ENCODE peak calls at places on chromosomes 1 and 21, in five cellular contexts. P, O, X, R and N are unnamed samples.
A peak's percentile ranks its signal among the peaks of the same experiment; 100 is the strongest.

GRCh38 chr1:41174170-41174569 is 67.9 kb downstream of the SCMH1 start:
- DNase-seq in P (no peak), O (no peak), X (no peak), R (no peak), N (no peak)

GRCh38 chr1:167420510-167420909 is 97.8 kb downstream of the CD247 start:
- DNase-seq in P (no peak), O (peak; percentile 51), X (no peak), R (no peak), N (peak; percentile 43)

GRCh38 chr1:105459759-105460158 is 1596.7 kb upstream of the PRMT6 start:
- DNase-seq in P (no peak), O (no peak), X (no peak), R (no peak), N (no peak)

GRCh38 chr1:240501115-240501514 is 110.8 kb downstream of the GREM2 start:
- DNase-seq in P (no peak), O (no peak), X (no peak), R (no peak), N (peak; percentile 32)

GRCh38 chr1:243996223-243996622 is 54.9 kb upstream of the ZBTB18 start:
- DNase-seq in P (no peak), O (no peak), X (no peak), R (no peak), N (no peak)

GRCh38 chr1:244302889-244303609 is 148.7 kb downstream of the ADSS2 start:
- DNase-seq in P (no peak), O (peak; percentile 97), X (no peak), R (no peak), N (peak; percentile 83)

GRCh38 chr1:218743861-218744505 is 398.8 kb downstream of the TGFB2 start:
- DNase-seq in P (no peak), O (no peak), X (no peak), R (no peak), N (no peak)

GRCh38 chr1:18554597-18554996 is 73.9 kb downstream of the KLHDC7A start:
- DNase-seq in P (no peak), O (no peak), X (no peak), R (no peak), N (no peak)

GRCh38 chr1:207831517-207832327 is 79.2 kb downstream of the CD34 start:
- DNase-seq in P (no peak), O (peak; percentile 51), X (no peak), R (peak; percentile 94), N (no peak)

GRCh38 chr1:39034114-39034654 is 8.0 kb downstream of the NDUFS5 start:
- DNase-seq in P (no peak), O (no peak), X (no peak), R (no peak), N (no peak)

GRCh38 chr1:109877320-109877771 is 33.3 kb upstream of the CSF1 start:
- DNase-seq in P (peak; percentile 70), O (peak; percentile 58), X (no peak), R (no peak), N (peak; percentile 86)

GRCh38 chr1:1437033-1437903 is 1.8 kb downstream of the VWA1 start:
- DNase-seq in P (no peak), O (no peak), X (peak; percentile 34), R (no peak), N (no peak)

GRCh38 chr1:202203238-202204039 is 9.8 kb downstream of the LGR6 start:
- DNase-seq in P (no peak), O (peak; percentile 79), X (no peak), R (no peak), N (no peak)

GRCh38 chr1:33263890-33264504 is 7.7 kb downstream of the ZNF362 start:
- DNase-seq in P (no peak), O (no peak), X (no peak), R (no peak), N (no peak)

GRCh38 chr1:22031214-22031962 is 21.1 kb upstream of the CDC42 start:
- DNase-seq in P (no peak), O (no peak), X (peak; percentile 43), R (no peak), N (no peak)

GRCh38 chr1:1059494-1060280 is 14.4 kb downstream of the RNF223 start:
- DNase-seq in P (peak; percentile 98), O (peak; percentile 94), X (peak; percentile 96), R (no peak), N (peak; percentile 68)

GRCh38 chr1:160078392-160079195 is 2.7 kb upstream of the KCNJ9 start:
- DNase-seq in P (peak; percentile 90), O (peak; percentile 67), X (peak; percentile 68), R (no peak), N (peak; percentile 42)

GRCh38 chr1:25033828-25034451 is 103.9 kb upstream of the RUNX3 start:
- DNase-seq in P (no peak), O (no peak), X (no peak), R (no peak), N (no peak)

GRCh38 chr1:210440081-210440480 is 111.4 kb downstream of the HHAT start:
- DNase-seq in P (no peak), O (no peak), X (no peak), R (no peak), N (no peak)

GRCh38 chr1:77688939-77689338 is 6.5 kb upstream of the ZZZ3 start:
- DNase-seq in P (no peak), O (no peak), X (no peak), R (no peak), N (no peak)

GRCh38 chr1:29900086-29900485 is 663.8 kb downstream of the PTPRU start:
- DNase-seq in P (no peak), O (peak; percentile 6), X (no peak), R (no peak), N (no peak)

GRCh38 chr1:158146165-158146564 is 34.5 kb upstream of the CD1D start:
- DNase-seq in P (no peak), O (peak; percentile 28), X (no peak), R (no peak), N (peak; percentile 23)

GRCh38 chr1:15989776-15990175 is 13.9 kb upstream of the ZBTB17 start:
- DNase-seq in P (no peak), O (no peak), X (no peak), R (no peak), N (no peak)

GRCh38 chr1:2784854-2785630 is 16.5 kb downstream of the TTC34 start:
- DNase-seq in P (no peak), O (no peak), X (peak; percentile 21), R (no peak), N (no peak)

GRCh38 chr1:2785631-2786328 is 15.7 kb downstream of the TTC34 start:
- DNase-seq in P (no peak), O (no peak), X (peak; percentile 22), R (no peak), N (no peak)

GRCh38 chr1:2787163-2787911 is 14.2 kb downstream of the TTC34 start:
- DNase-seq in P (no peak), O (no peak), X (peak; percentile 30), R (no peak), N (no peak)

GRCh38 chr1:2788506-2789163 is 12.9 kb downstream of the TTC34 start:
- DNase-seq in P (no peak), O (no peak), X (no peak), R (no peak), N (no peak)

DNA sequence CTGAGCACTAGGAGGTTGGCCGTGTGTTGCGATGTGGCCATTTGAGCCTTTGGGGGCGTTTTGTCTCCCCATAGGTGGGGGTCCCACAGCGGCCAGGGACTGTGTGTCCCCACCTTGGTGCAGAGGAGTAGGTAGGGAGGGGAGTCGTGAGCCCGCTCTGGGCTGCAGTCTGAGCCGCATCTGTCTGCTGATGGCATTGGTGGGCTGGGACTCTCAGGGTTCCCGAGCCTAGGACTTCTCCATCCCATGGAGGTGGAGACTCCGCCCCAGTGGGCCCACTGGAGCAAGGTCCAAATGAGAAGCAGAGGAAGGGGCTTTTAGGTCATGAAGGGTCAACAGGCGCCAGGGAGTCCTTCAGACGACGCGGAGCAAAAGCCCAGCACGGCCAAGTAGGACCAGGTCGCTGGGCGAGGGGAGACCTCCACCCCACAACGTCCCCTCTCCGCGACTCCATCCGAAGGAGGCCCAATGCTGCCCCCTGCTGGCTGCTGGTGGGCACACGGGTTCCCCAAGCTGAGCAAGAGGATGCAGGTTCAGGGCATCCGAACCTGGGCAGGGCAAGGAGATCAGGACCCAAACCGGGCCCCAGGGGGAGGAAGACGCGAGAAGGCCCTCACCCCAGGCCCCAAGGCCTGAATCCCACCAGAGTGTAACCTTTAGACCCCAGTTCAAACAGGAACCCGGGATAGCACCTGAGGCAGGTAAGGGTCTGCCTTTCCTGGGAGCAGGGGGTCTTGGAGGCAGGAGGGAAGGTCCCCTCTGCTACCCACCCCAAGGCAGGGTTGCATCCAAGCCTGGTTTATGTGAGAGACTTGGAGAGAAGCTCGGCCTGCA is 14.9 kb downstream of the TTC34 start:
- DNase-seq in P (peak; percentile 53), O (peak; percentile 50), X (peak; percentile 80), R (no peak), N (peak; percentile 15)
- TF ChIP-seq CHD2 in P (no peak), O (no peak), X (no peak), R (no peak), N (no peak)

DNA sequence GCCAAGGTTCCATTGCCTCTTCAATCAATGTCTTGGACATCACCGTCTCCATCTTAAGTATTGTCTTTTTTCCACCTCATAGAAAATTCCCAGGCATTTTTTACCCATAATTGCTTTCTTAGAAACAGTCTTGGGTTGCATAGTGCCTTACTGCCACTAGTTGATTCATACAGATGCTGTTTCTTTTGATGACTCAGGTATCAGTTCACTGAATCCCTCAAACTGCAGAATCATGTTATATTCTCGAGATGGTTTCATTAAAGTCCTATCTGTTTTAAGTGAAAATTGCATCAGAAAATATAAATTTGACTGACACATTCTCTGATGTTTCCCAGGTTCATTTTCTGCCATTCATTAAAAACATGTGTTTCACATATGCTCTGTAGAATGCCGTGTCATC is 1489.1 kb downstream of the BRINP3 start:
- DNase-seq in P (no peak), O (no peak), X (no peak), R (no peak), N (peak; percentile 5)
- TF ChIP-seq CHD2 in P (no peak), O (no peak), X (no peak), R (no peak), N (no peak)

DNA sequence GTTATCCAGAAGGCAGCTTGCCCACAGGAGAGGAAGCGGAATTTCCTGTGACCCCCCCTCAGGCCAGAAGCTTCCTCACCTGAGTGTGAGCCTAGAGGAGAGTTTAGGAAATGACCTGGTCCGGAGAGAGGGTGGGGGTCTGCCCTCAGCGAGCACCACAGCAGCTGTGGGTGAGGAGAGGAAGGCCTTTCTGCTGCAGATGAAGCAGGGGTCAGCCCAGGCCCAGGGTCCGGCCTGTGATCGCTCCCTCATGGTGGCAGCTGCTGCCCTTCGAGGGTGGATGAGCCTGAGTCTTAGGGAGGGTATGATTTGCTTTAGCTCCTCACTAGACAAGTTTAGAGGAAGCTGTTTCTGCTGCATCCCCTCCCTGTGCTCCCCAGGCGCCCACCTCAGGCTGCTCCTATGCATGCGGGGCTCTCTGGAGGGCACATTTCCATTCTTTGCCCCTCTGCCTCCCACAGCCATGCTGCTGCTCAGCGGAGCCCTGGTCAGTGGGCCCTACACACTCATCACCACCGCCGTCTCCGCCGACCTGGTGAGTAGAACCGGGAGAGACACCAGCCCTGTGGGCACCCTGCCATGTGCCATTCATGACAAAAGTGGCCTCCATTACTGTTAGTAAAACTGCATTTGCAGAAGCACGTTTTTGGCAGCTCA is 53.0 kb downstream of the SLC37A1 start:
- DNase-seq in P (no peak), O (no peak), X (no peak), R (no peak), N (no peak)
- TF ChIP-seq CHD2 in P (no peak), O (no peak), X (no peak), R (no peak), N (no peak)

DNA sequence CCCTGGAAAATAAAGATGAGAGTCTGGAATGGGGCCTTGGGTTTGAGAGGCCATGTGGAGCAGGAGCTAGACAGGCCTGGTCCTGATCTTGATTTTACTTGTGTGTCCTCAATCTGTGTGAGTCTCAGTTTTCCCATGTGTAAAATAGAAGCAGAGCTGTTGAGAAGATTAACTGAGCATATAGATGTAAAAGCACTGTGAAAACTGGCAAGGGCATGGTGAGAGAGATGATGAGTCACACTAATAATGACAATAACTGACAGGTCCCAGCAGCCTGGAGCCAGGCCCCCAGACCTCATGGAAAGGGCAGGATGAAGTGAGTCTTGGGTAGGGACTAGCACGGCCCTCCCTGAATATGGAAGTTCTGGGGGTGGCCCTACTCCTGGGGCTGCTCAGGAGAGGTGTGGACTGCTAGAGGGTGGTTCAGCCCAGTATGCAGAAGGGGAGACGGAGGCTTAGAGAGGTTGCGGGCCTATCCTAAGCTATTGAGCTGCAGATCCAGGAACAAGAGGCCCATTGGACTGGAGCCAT is 2.8 kb upstream of the AHDC1 start:
- DNase-seq in P (no peak), O (peak; percentile 47), X (no peak), R (no peak), N (no peak)
- TF ChIP-seq CHD2 in P (no peak), O (no peak), X (no peak), R (no peak), N (no peak)